ENCODE peak calls at places on chromosomes 7 and 10, in six cellular contexts. H, A, O, W, X and D are unnamed samples.

GRCh38 chr7:13800694-13801448 is 188.6 kb downstream of the ETV1 start:
- DNase-seq in X (no peak), W (no peak), O (no peak), A (no peak), H (no peak), D (no peak)

GRCh38 chr10:11036424-11037011 is 18.8 kb downstream of the CELF2 start:
- DNase-seq in W (no peak), H (no peak), A (no peak), O (peak), X (no peak), D (no peak)

GRCh38 chr10:117272195-117273076 is 31.5 kb downstream of the SLC18A2 start:
- DNase-seq in H (no peak), X (no peak), O (no peak), A (no peak), W (no peak), D (no peak)

GRCh38 chr7:26685636-26686035 is 178.8 kb downstream of the SKAP2 start:
- DNase-seq in O (no peak), W (no peak), H (no peak), X (no peak), A (no peak), D (no peak)

GRCh38 chr7:2760098-2760889 is 72.3 kb downstream of the AMZ1 start:
- DNase-seq in A (no peak), X (no peak), H (no peak), O (peak), W (peak), D (no peak)

GRCh38 chr7:158816995-158817394 is 12.3 kb downstream of the ESYT2 start:
- DNase-seq in H (no peak), O (peak), W (no peak), A (no peak), X (no peak), D (no peak)

GRCh38 chr7:28858206-28858605 is 99.9 kb downstream of the TRIL start:
- DNase-seq in O (no peak), H (no peak), W (no peak), X (no peak), A (no peak), D (no peak)

GRCh38 chr10:29668628-29669027 is 33.9 kb upstream of the SVIL start:
- DNase-seq in X (no peak), H (no peak), W (no peak), A (no peak), O (no peak), D (no peak)

GRCh38 chr7:129188372-129188891 is at the start of gene SMO:
- DNase-seq in X (no peak), W (no peak), A (no peak), O (no peak), H (peak), D (no peak)

GRCh38 chr7:129363-130221 is 62.8 kb upstream of the FAM20C start:
- DNase-seq in H (no peak), A (no peak), W (no peak), O (no peak), X (no peak), D (no peak)

GRCh38 chr10:30510184-30510931 is 76.4 kb downstream of the MAP3K8 start:
- DNase-seq in H (no peak), O (no peak), A (peak), X (no peak), W (no peak), D (no peak)

GRCh38 chr10:54880943-54881342 is 79.9 kb upstream of the PCDH15 start:
- DNase-seq in H (no peak), W (no peak), X (no peak), O (no peak), A (no peak), D (no peak)